ENCODE peak calls at places on chromosome 5, in five cellular contexts. One of them, this sample, is unnamed.
A peak's percentile ranks its signal among the peaks of the same experiment; 100 is the strongest.

GRCh38 chr5:174097486-174098185 is 52.1 kb downstream of the NSG2 start:
- DNase-seq in SK-N-SH: no peak
- DNase-seq in endothelial cell of umbilical vein: no peak
- DNase-seq in HFF-Myc: no peak
- DNase-seq in heart left ventricle: no peak
- DNase-seq in this sample: no peak

GRCh38 chr5:144004146-144004545 is 166.3 kb downstream of the YIPF5 start:
- DNase-seq in heart left ventricle: no peak
- DNase-seq in HFF-Myc: no peak
- DNase-seq in endothelial cell of umbilical vein: no peak
- DNase-seq in SK-N-SH: no peak
- DNase-seq in this sample: no peak

GRCh38 chr5:159878988-159879471 is 37.3 kb upstream of the ADRA1B start:
- DNase-seq in heart left ventricle: peak; percentile 81
- DNase-seq in SK-N-SH: peak; percentile 44
- DNase-seq in endothelial cell of umbilical vein: no peak
- DNase-seq in HFF-Myc: no peak
- DNase-seq in this sample: peak; percentile 56

GRCh38 chr5:139669681-139670368 is 21.7 kb downstream of the CXXC5 start:
- DNase-seq in heart left ventricle: no peak
- DNase-seq in HFF-Myc: no peak
- DNase-seq in SK-N-SH: peak; percentile 86
- DNase-seq in endothelial cell of umbilical vein: no peak
- DNase-seq in this sample: no peak

GRCh38 chr5:115813719-115814118 is 2.7 kb downstream of the CDO1 start:
- DNase-seq in heart left ventricle: no peak
- DNase-seq in HFF-Myc: no peak
- DNase-seq in endothelial cell of umbilical vein: no peak
- DNase-seq in SK-N-SH: no peak
- DNase-seq in this sample: no peak

GRCh38 chr5:167987490-167988270 is 303.8 kb upstream of the WWC1 start:
- DNase-seq in HFF-Myc: no peak
- DNase-seq in SK-N-SH: no peak
- DNase-seq in endothelial cell of umbilical vein: no peak
- DNase-seq in heart left ventricle: no peak
- DNase-seq in this sample: no peak

GRCh38 chr5:74324556-74324955 is 316.0 kb downstream of the ENC1 start:
- DNase-seq in heart left ventricle: no peak
- DNase-seq in endothelial cell of umbilical vein: no peak
- DNase-seq in HFF-Myc: no peak
- DNase-seq in SK-N-SH: no peak
- DNase-seq in this sample: no peak

GRCh38 chr5:151509231-151509630 is 61.8 kb downstream of the SLC36A1 start:
- DNase-seq in SK-N-SH: no peak
- DNase-seq in heart left ventricle: no peak
- DNase-seq in endothelial cell of umbilical vein: peak; percentile 29
- DNase-seq in HFF-Myc: no peak
- DNase-seq in this sample: no peak

GRCh38 chr5:135047347-135047695 is 13.3 kb upstream of the PITX1 start:
- DNase-seq in HFF-Myc: no peak
- DNase-seq in SK-N-SH: no peak
- DNase-seq in endothelial cell of umbilical vein: no peak
- DNase-seq in heart left ventricle: peak; percentile 26
- DNase-seq in this sample: no peak

GRCh38 chr5:145471831-145472616 is 363.1 kb downstream of the PRELID2 start:
- DNase-seq in heart left ventricle: no peak
- DNase-seq in endothelial cell of umbilical vein: peak; percentile 27
- DNase-seq in HFF-Myc: no peak
- DNase-seq in SK-N-SH: no peak
- DNase-seq in this sample: no peak

GRCh38 chr5:148397968-148398595 is 14.3 kb downstream of the FBXO38 start:
- DNase-seq in endothelial cell of umbilical vein: no peak
- DNase-seq in HFF-Myc: no peak
- DNase-seq in heart left ventricle: no peak
- DNase-seq in SK-N-SH: no peak
- DNase-seq in this sample: no peak

GRCh38 chr5:107199756-107200155 is 471.0 kb downstream of the EFNA5 start:
- DNase-seq in endothelial cell of umbilical vein: no peak
- DNase-seq in SK-N-SH: no peak
- DNase-seq in HFF-Myc: peak; percentile 2
- DNase-seq in heart left ventricle: no peak
- DNase-seq in this sample: no peak

GRCh38 chr5:1468247-1468612 is 23.0 kb upstream of the SLC6A3 start:
- DNase-seq in heart left ventricle: no peak
- DNase-seq in endothelial cell of umbilical vein: no peak
- DNase-seq in HFF-Myc: no peak
- DNase-seq in SK-N-SH: peak; percentile 83
- DNase-seq in this sample: peak; percentile 52

GRCh38 chr5:154940375-154940771 is 500 bp upstream of the MRPL22 start:
- DNase-seq in endothelial cell of umbilical vein: no peak
- DNase-seq in SK-N-SH: no peak
- DNase-seq in heart left ventricle: no peak
- DNase-seq in HFF-Myc: no peak
- DNase-seq in this sample: no peak

GRCh38 chr5:56703962-56704361 is 111.4 kb upstream of the MAP3K1 start:
- DNase-seq in SK-N-SH: no peak
- DNase-seq in heart left ventricle: no peak
- DNase-seq in endothelial cell of umbilical vein: no peak
- DNase-seq in HFF-Myc: no peak
- DNase-seq in this sample: no peak

GRCh38 chr5:180870669-180871068 is 9.6 kb upstream of the ZFP62 start:
- DNase-seq in SK-N-SH: no peak
- DNase-seq in heart left ventricle: no peak
- DNase-seq in endothelial cell of umbilical vein: no peak
- DNase-seq in HFF-Myc: no peak
- DNase-seq in this sample: no peak

GRCh38 chr5:1890296-1890695 is 7.6 kb upstream of the IRX4 start:
- DNase-seq in heart left ventricle: no peak
- DNase-seq in HFF-Myc: no peak
- DNase-seq in endothelial cell of umbilical vein: no peak
- DNase-seq in SK-N-SH: no peak
- DNase-seq in this sample: no peak

GRCh38 chr5:7650755-7651154 is 200.2 kb downstream of the CFAP90 start:
- DNase-seq in SK-N-SH: no peak
- DNase-seq in heart left ventricle: no peak
- DNase-seq in endothelial cell of umbilical vein: no peak
- DNase-seq in HFF-Myc: no peak
- DNase-seq in this sample: no peak

GRCh38 chr5:51082741-51083140 is 300.5 kb upstream of the ISL1 start:
- DNase-seq in HFF-Myc: no peak
- DNase-seq in heart left ventricle: no peak
- DNase-seq in endothelial cell of umbilical vein: no peak
- DNase-seq in SK-N-SH: no peak
- DNase-seq in this sample: no peak

GRCh38 chr5:54689411-54690251 is 172.1 kb downstream of the SNX18 start:
- DNase-seq in endothelial cell of umbilical vein: no peak
- DNase-seq in HFF-Myc: no peak
- DNase-seq in SK-N-SH: no peak
- DNase-seq in heart left ventricle: no peak
- DNase-seq in this sample: no peak

GRCh38 chr5:68086857-68087256 is 128.7 kb upstream of the PIK3R1 start:
- DNase-seq in endothelial cell of umbilical vein: peak; percentile 81
- DNase-seq in HFF-Myc: no peak
- DNase-seq in heart left ventricle: no peak
- DNase-seq in SK-N-SH: no peak
- DNase-seq in this sample: no peak

GRCh38 chr5:175743676-175744210 is 85.9 kb downstream of the HRH2 start:
- DNase-seq in SK-N-SH: no peak
- DNase-seq in endothelial cell of umbilical vein: no peak
- DNase-seq in HFF-Myc: no peak
- DNase-seq in heart left ventricle: no peak
- DNase-seq in this sample: no peak

GRCh38 chr5:155085282-155085990 is 71.9 kb downstream of the KIF4B start:
- DNase-seq in endothelial cell of umbilical vein: no peak
- DNase-seq in HFF-Myc: no peak
- DNase-seq in heart left ventricle: no peak
- DNase-seq in SK-N-SH: no peak
- DNase-seq in this sample: no peak

GRCh38 chr5:160418561-160419457 is at the start of gene SLU7:
- DNase-seq in HFF-Myc: peak; percentile 89
- DNase-seq in heart left ventricle: peak; percentile 96
- DNase-seq in SK-N-SH: peak; percentile 89
- DNase-seq in endothelial cell of umbilical vein: peak; percentile 98
- DNase-seq in this sample: peak; percentile 92

GRCh38 chr5:147188200-147189108 is 46.4 kb upstream of the STK32A start:
- DNase-seq in HFF-Myc: peak; percentile 39
- DNase-seq in SK-N-SH: peak; percentile 46
- DNase-seq in heart left ventricle: no peak
- DNase-seq in endothelial cell of umbilical vein: peak; percentile 46
- DNase-seq in this sample: no peak

GRCh38 chr5:1799110-1799601 is 481 bp downstream of the MRPL36 start:
- DNase-seq in SK-N-SH: no peak
- DNase-seq in endothelial cell of umbilical vein: peak; percentile 21
- DNase-seq in HFF-Myc: no peak
- DNase-seq in heart left ventricle: no peak
- DNase-seq in this sample: peak; percentile 69

DNA sequence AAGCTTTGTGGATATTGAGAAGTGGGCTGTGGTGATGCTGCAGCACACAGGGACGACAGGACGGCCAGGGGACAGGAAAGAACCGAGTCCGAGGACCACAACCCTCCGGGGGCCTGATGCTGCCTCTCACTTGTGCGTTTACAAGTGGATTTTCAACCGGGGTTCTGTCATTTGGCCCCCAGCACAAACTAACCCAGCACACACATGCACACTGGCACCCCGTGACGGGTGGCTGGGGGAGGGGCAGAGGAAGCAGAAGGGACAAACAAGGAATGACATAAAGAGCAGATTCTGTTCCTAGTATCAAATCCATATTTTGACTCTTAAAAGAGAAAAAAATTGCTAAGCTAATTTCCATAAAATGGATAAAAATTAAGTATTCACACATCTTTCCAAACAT is 18.3 kb upstream of the ZFYVE16 start:
- DNase-seq in SK-N-SH: no peak
- DNase-seq in HFF-Myc: no peak
- DNase-seq in heart left ventricle: peak; percentile 63
- DNase-seq in endothelial cell of umbilical vein: no peak
- DNase-seq in this sample: peak; percentile 58
- H3K4me3 ChIP-seq in SK-N-SH: no peak overlapping the region
- H3K4me3 ChIP-seq in HFF-Myc: no peak overlapping the region
- H3K4me3 ChIP-seq in heart left ventricle: no peak overlapping the region
- H3K4me3 ChIP-seq in endothelial cell of umbilical vein: no peak overlapping the region
- H3K4me3 ChIP-seq in this sample: no peak overlapping the region

DNA sequence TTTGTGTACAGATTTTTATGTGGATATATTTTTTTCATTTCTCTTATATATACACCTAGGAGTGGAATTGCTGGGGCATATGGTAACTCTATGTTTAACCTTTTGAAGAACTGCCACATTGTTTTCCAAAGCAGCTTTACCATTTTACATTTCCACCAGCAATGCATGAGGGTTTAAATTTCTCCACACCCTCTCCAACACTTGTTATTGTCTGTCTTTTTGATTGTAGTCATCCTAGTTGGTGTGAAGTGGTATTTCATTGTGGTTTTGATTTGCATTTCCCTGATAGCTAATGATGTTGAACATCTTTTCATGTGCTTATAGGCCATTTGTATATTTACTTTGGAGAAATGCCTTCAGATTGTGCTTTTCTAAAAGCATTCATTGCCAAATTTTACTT is 39.1 kb downstream of the YTHDC2 start:
- DNase-seq in HFF-Myc: no peak
- DNase-seq in endothelial cell of umbilical vein: no peak
- DNase-seq in SK-N-SH: no peak
- DNase-seq in heart left ventricle: no peak
- DNase-seq in this sample: no peak
- H3K4me3 ChIP-seq in HFF-Myc: no peak overlapping the region
- H3K4me3 ChIP-seq in endothelial cell of umbilical vein: no peak overlapping the region
- H3K4me3 ChIP-seq in SK-N-SH: no peak overlapping the region
- H3K4me3 ChIP-seq in heart left ventricle: no peak overlapping the region
- H3K4me3 ChIP-seq in this sample: no peak overlapping the region

GRCh38 chr5:81849769-81850367 is 99.0 kb upstream of the SSBP2 start:
- DNase-seq in heart left ventricle: no peak
- DNase-seq in endothelial cell of umbilical vein: no peak
- DNase-seq in SK-N-SH: no peak
- DNase-seq in HFF-Myc: no peak
- DNase-seq in this sample: no peak

GRCh38 chr5:81851481-81852178 is 100.7 kb upstream of the SSBP2 start:
- DNase-seq in SK-N-SH: peak; percentile 90
- DNase-seq in heart left ventricle: peak; percentile 97
- DNase-seq in HFF-Myc: peak; percentile 89
- DNase-seq in endothelial cell of umbilical vein: peak; percentile 94
- DNase-seq in this sample: peak; percentile 94

GRCh38 chr5:81852277-81853004 is 101.5 kb upstream of the SSBP2 start:
- DNase-seq in heart left ventricle: peak; percentile 65
- DNase-seq in HFF-Myc: peak; percentile 43
- DNase-seq in SK-N-SH: peak; percentile 59
- DNase-seq in endothelial cell of umbilical vein: peak; percentile 1
- DNase-seq in this sample: peak; percentile 49

GRCh38 chr5:81850494-81850893 is 99.6 kb upstream of the SSBP2 start:
- DNase-seq in SK-N-SH: no peak
- DNase-seq in heart left ventricle: no peak
- DNase-seq in endothelial cell of umbilical vein: no peak
- DNase-seq in HFF-Myc: no peak
- DNase-seq in this sample: no peak

GRCh38 chr5:81850932-81851331 is 100.0 kb upstream of the SSBP2 start:
- DNase-seq in endothelial cell of umbilical vein: no peak
- DNase-seq in heart left ventricle: no peak
- DNase-seq in SK-N-SH: no peak
- DNase-seq in HFF-Myc: no peak
- DNase-seq in this sample: no peak
- H3K4me3 ChIP-seq in endothelial cell of umbilical vein: no peak overlapping the region
- H3K4me3 ChIP-seq in heart left ventricle: no peak overlapping the region
- H3K4me3 ChIP-seq in SK-N-SH: no peak overlapping the region
- H3K4me3 ChIP-seq in HFF-Myc: no peak overlapping the region
- H3K4me3 ChIP-seq in this sample: no peak overlapping the region

GRCh38 chr5:111227805-111228204 is 3.6 kb downstream of the CAMK4 start:
- DNase-seq in endothelial cell of umbilical vein: peak; percentile 64
- DNase-seq in SK-N-SH: peak; percentile 37
- DNase-seq in HFF-Myc: peak; percentile 15
- DNase-seq in heart left ventricle: peak; percentile 52
- DNase-seq in this sample: no peak

GRCh38 chr5:111225926-111226325 is 1.7 kb downstream of the CAMK4 start:
- DNase-seq in endothelial cell of umbilical vein: no peak
- DNase-seq in heart left ventricle: no peak
- DNase-seq in HFF-Myc: no peak
- DNase-seq in SK-N-SH: peak; percentile 16
- DNase-seq in this sample: no peak

GRCh38 chr5:111227226-111227782 is 3.1 kb downstream of the CAMK4 start:
- DNase-seq in endothelial cell of umbilical vein: no peak
- DNase-seq in HFF-Myc: no peak
- DNase-seq in SK-N-SH: no peak
- DNase-seq in heart left ventricle: no peak
- DNase-seq in this sample: no peak

GRCh38 chr5:111224561-111224989 is 391 bp downstream of the CAMK4 start:
- DNase-seq in heart left ventricle: peak; percentile 45
- DNase-seq in HFF-Myc: no peak
- DNase-seq in SK-N-SH: no peak
- DNase-seq in endothelial cell of umbilical vein: peak; percentile 7
- DNase-seq in this sample: no peak

DNA sequence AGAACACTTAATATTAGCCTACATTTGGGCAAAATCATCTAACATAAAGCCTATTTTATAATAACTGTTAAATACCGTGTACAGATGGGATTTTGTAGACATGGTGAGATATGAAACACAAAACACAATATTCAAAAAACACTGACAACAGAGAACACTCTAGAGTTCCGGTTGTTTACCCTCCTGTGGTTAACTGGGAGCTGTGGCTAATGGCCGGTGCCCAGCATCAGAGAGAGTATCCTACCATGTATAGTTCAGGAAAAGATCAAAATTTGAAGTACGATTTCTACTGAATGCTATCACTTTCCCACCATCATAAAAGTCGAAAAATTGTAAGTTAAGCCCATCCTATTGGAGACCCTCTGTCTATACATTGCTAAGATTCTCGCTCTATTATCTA is 2.4 kb downstream of the CAMK4 start:
- DNase-seq in SK-N-SH: no peak
- DNase-seq in HFF-Myc: no peak
- DNase-seq in endothelial cell of umbilical vein: no peak
- DNase-seq in heart left ventricle: no peak
- DNase-seq in this sample: no peak
- H3K4me3 ChIP-seq in SK-N-SH: no peak overlapping the region
- H3K4me3 ChIP-seq in HFF-Myc: no peak overlapping the region
- H3K4me3 ChIP-seq in endothelial cell of umbilical vein: no peak overlapping the region
- H3K4me3 ChIP-seq in heart left ventricle: no peak overlapping the region
- H3K4me3 ChIP-seq in this sample: no peak overlapping the region